ENCODE peak calls at places on chromosome 3, in nine cellular contexts. Z is mesothelial cell of epicardium, Y is HCT116, O is foreskin fibroblast, U is type B pancreatic cell, K is cardiac fibroblast, M is fibroblast of lung, C is tibial artery, Q is ovary. X is an unnamed sample.

GRCh38 chr3:52197499-52197841 is 490 bp upstream of the ALAS1 start:
- DNase-seq in Z (no peak), K (no peak), Y (no peak), C (no peak), O (no peak), U (no peak), Q (no peak), M (no peak), X (no peak)

GRCh38 chr3:184050217-184050847 is 2.5 kb upstream of the HTR3C start:
- DNase-seq in O (no peak), Z (no peak), Q (no peak), C (peak; percentile 13), K (no peak), U (no peak), M (no peak), Y (no peak), X (no peak)

GRCh38 chr3:27279153-27279552 is 90.0 kb downstream of the NEK10 start:
- DNase-seq in Q (no peak), C (no peak), K (peak; percentile 45), Z (no peak), U (no peak), O (no peak), Y (no peak), M (peak; percentile 4), X (no peak)

GRCh38 chr3:20648294-20648693 is 462.3 kb upstream of the SGO1 start:
- DNase-seq in Q (no peak), M (peak; percentile 92), O (peak; percentile 87), C (no peak), K (peak; percentile 82), Z (no peak), U (no peak), Y (no peak), X (no peak)

GRCh38 chr3:197508511-197508910 is 47.3 kb downstream of the BDH1 start:
- DNase-seq in K (no peak), O (no peak), M (no peak), Z (no peak), Q (no peak), U (no peak), C (no peak), Y (no peak), X (no peak)

GRCh38 chr3:171132873-171133272 is 106.4 kb upstream of the SLC2A2 start:
- DNase-seq in M (peak; percentile 84), K (peak; percentile 41), C (no peak), O (peak; percentile 89), U (no peak), Q (no peak), Z (no peak), Y (no peak), X (no peak)

GRCh38 chr3:21618695-21619094 is 132.3 kb downstream of the ZNF385D start:
- DNase-seq in U (no peak), O (no peak), Q (no peak), Z (no peak), C (no peak), M (no peak), Y (no peak), K (no peak), X (no peak)

GRCh38 chr3:41808152-41808551 is 153.8 kb downstream of the ULK4 start:
- DNase-seq in C (no peak), Z (no peak), O (peak; percentile 12), Q (no peak), K (peak; percentile 52), M (peak; percentile 76), Y (no peak), U (no peak), X (no peak)

GRCh38 chr3:100335137-100335833 is 728 bp downstream of the NIT2 start:
- DNase-seq in M (no peak), K (peak; percentile 9), U (no peak), O (no peak), Y (no peak), Z (no peak), Q (peak; percentile 28), C (no peak), X (no peak)

GRCh38 chr3:187382609-187383151 is 14.5 kb downstream of the RTP4 start:
- DNase-seq in Y (no peak), Q (no peak), Z (no peak), C (no peak), M (no peak), K (peak; percentile 7), O (no peak), U (no peak), X (no peak)

GRCh38 chr3:9914559-9915251 is 2.2 kb upstream of the IL17RC start:
- DNase-seq in M (no peak), O (no peak), U (no peak), K (no peak), Q (peak; percentile 42), Z (no peak), Y (no peak), C (no peak), X (no peak)

GRCh38 chr3:127822166-127822835 is at the start of gene MGLL:
- DNase-seq in C (peak; percentile 76), M (peak; percentile 49), Z (peak; percentile 55), K (peak; percentile 45), O (no peak), U (no peak), Y (no peak), Q (no peak), X (no peak)

GRCh38 chr3:9809615-9810356 is at the start of gene TTLL3:
- DNase-seq in O (peak; percentile 73), U (peak; percentile 80), Z (peak; percentile 73), Q (peak; percentile 86), K (peak; percentile 72), M (peak; percentile 60), Y (no peak), C (peak; percentile 91), X (no peak)

GRCh38 chr3:142778541-142778940 is 54.7 kb downstream of the TRPC1 start:
- DNase-seq in Y (no peak), U (no peak), Z (no peak), M (no peak), C (no peak), Q (no peak), O (no peak), K (no peak), X (no peak)

GRCh38 chr3:85922374-85922773 is 963.6 kb downstream of the CADM2 start:
- DNase-seq in C (no peak), Q (no peak), Y (no peak), K (no peak), Z (no peak), U (no peak), O (no peak), M (no peak), X (no peak)

GRCh38 chr3:185279582-185280138 is 25.8 kb upstream of the EHHADH start:
- DNase-seq in U (no peak), M (no peak), Z (no peak), O (no peak), Q (no peak), Y (no peak), C (no peak), K (no peak), X (no peak)

GRCh38 chr3:11382146-11382545 is 109.9 kb downstream of the ATG7 start:
- DNase-seq in Z (no peak), C (no peak), M (no peak), O (no peak), Y (no peak), K (no peak), U (no peak), Q (no peak), X (no peak)

GRCh38 chr3:178907081-178907480 is 164.5 kb downstream of the ZMAT3 start:
- DNase-seq in Q (no peak), Z (no peak), U (no peak), K (no peak), C (no peak), M (no peak), O (no peak), Y (no peak), X (no peak)

DNA sequence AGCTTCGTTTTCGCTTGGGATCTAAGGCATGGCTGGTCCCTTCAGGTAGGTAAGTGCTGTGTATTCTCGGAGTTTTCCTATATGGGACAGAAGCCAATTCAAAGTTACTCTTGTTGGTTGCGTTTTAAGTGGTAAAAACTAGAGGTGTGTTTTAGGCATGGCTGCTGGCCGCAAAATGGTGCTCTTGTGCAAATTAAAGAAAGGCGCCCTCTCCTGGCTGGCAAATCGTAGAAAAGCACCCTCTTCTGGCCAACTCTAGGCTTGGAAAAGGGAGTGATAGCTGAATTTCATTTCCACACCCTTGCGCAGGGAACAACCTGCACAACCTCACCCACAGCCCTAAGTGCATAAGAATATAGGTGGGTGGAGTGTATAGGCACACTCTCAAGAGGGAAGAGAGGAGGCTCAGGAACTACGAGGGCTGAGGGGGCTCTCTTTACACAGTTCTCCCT is 23.5 kb downstream of the DRD3 start:
- DNase-seq in Z (no peak), Q (no peak), U (no peak), O (peak; percentile 9), C (no peak), M (peak; percentile 16), K (peak; percentile 57), Y (peak; percentile 34), X (no peak)
- TF ChIP-seq CTCF in Z (peak; percentile 20), Q (no peak), U (peak; percentile 58), O (peak; percentile 52), C (no peak), M (peak; percentile 54), K (peak; percentile 62), Y (peak; percentile 84), X (peak; percentile 70)

GRCh38 chr3:96813134-96813819 is 1.1 kb upstream of the EPHA6 start:
- DNase-seq in Q (peak; percentile 78), Z (peak; percentile 88), M (peak; percentile 62), U (peak; percentile 90), Y (no peak), K (peak; percentile 68), C (peak; percentile 74), O (peak; percentile 29), X (peak; percentile 91)
- TF ChIP-seq CTCF in Q (peak; percentile 33), Z (peak; percentile 49), M (peak; percentile 48), U (peak; percentile 80), Y (no peak), K (peak; percentile 62), C (peak; percentile 26), O (peak; percentile 63), X (peak; percentile 86)

DNA sequence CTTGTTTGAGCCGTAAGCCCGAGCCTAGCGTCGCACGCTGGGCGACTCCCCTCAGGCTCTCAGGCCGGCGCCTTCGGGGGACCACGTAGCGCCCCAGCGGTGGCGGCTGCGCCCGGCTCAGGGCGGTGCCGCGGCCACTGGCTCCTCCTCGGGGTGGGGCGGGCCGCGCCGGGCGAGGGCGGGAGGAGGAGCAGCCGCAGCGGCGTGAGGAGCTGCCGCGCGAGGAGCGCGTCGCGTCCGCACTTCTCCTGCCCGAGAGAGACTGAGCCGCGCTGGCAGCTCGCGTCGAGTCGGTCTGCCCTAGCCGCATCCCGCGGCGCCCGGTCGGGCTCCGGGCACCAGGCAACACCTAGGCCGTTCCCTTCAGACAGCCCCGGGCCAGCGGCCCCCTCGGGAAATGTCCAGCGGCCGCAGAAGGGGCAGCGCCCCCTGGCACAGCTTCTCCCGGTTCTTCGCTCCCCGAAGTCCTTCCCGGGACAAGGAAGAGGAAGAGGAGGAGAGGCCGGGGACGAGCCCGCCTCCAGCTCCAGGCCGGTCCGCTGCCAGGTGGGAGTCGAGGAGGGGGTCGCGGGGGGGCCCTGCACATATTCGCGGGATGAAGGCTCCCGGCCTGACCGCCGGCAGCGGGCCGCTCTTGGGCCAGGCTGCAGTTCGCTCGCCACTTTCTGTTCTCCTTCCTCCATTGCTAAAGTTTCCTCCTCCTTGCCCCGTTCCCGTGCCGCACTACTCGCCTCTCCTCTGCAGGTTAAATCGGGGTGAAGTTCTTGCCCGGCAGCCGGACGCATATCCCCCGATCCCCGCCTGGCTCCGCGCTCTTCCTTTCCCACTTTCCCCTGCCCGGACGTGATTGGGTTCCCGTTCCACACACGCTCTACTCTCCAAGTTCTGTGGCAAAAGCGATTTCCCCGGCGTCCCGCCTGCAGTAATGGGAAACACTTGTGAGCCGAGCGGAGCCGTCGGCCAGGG is at the start of gene CRYBG3:
- DNase-seq in U (peak; percentile 87), Q (peak; percentile 80), M (peak; percentile 81), O (peak; percentile 86), K (peak; percentile 83), Y (peak; percentile 35), C (peak; percentile 91), Z (peak; percentile 82), X (peak; percentile 89)
- TF ChIP-seq CTCF in U (peak; percentile 41), Q (no peak), M (peak; percentile 35), O (peak; percentile 55), K (peak; percentile 31), Y (peak; percentile 33), C (no peak), Z (no peak), X (peak; percentile 74)

GRCh38 chr3:38534604-38535003 is 38.5 kb downstream of the EXOG start:
- DNase-seq in O (no peak), Y (no peak), U (no peak), C (no peak), M (no peak), K (no peak), Z (no peak), Q (no peak), X (no peak)
- TF ChIP-seq CTCF in O (no peak), Y (no peak), U (no peak), C (no peak), M (no peak), K (no peak), Z (no peak), Q (no peak), X (no peak)